ENCODE peak calls at places on chromosomes 11 and 22, in four cellular contexts. F is CD8-positive, alpha-beta T cell; P is GM20000; G is spleen. H is an unnamed sample.

GRCh38 chr11:113859665-113860064 is 15.7 kb downstream of the USP28 start:
- DNase-seq in F (no peak), P (no peak), G (no peak), H (no peak)

GRCh38 chr11:112625816-112626215 is 335.4 kb upstream of the NCAM1 start:
- DNase-seq in F (no peak), P (no peak), G (no peak), H (no peak)

GRCh38 chr11:34915136-34916013 is 804 bp downstream of the APIP start:
- DNase-seq in F (no peak), P (no peak), G (no peak), H (no peak)

GRCh38 chr11:62553839-62554361 is 7.3 kb upstream of the AHNAK start:
- DNase-seq in F (no peak), P (no peak), G (no peak), H (no peak)

GRCh38 chr11:36403661-36404060 is 106.4 kb downstream of the TRAF6 start:
- DNase-seq in F (no peak), P (no peak), G (no peak), H (no peak)

GRCh38 chr11:47889714-47890441 is 41.7 kb upstream of the NUP160 start:
- DNase-seq in F (no peak), P (no peak), G (no peak), H (no peak)

GRCh38 chr22:30208631-30209603 is 37.6 kb downstream of the LIF start:
- DNase-seq in F (no peak), P (no peak), G (no peak), H (no peak)

GRCh38 chr11:78855146-78855545 is 280.5 kb upstream of the NARS2 start:
- DNase-seq in F (no peak), P (no peak), G (no peak), H (no peak)

GRCh38 chr11:33039274-33040126 is at the start of gene TCP11L1:
- DNase-seq in F (peak; percentile 87), P (peak; percentile 90), G (peak; percentile 97), H (peak; percentile 77)

GRCh38 chr22:44020981-44021380 is 3.1 kb upstream of the PARVB start:
- DNase-seq in F (no peak), P (no peak), G (no peak), H (no peak)

GRCh38 chr11:43852057-43852636 is 28.5 kb upstream of the ALKBH3 start:
- DNase-seq in F (peak; percentile 56), P (peak; percentile 56), G (no peak), H (no peak)

GRCh38 chr11:93895106-93895862 is 44.9 kb upstream of the VSTM5 start:
- DNase-seq in F (no peak), P (peak; percentile 17), G (no peak), H (no peak)

GRCh38 chr11:35927730-35928129 is 16.1 kb upstream of the LDLRAD3 start:
- DNase-seq in F (no peak), P (no peak), G (peak; percentile 77), H (no peak)

GRCh38 chr11:134559617-134559992 is 147.6 kb upstream of the B3GAT1 start:
- DNase-seq in F (peak; percentile 42), P (no peak), G (peak; percentile 69), H (no peak)

GRCh38 chr11:133234883-133235282 is 297.4 kb downstream of the OPCML start:
- DNase-seq in F (no peak), P (no peak), G (no peak), H (no peak)

GRCh38 chr22:20606041-20606783 is 98.8 kb downstream of the MED15 start:
- DNase-seq in F (peak; percentile 80), P (peak; percentile 78), G (peak; percentile 88), H (peak; percentile 41)

GRCh38 chr11:45530776-45531175 is 134.6 kb downstream of the CHST1 start:
- DNase-seq in F (no peak), P (no peak), G (no peak), H (no peak)

GRCh38 chr22:27697888-27698287 is 103.7 kb downstream of the MN1 start:
- DNase-seq in F (no peak), P (no peak), G (no peak), H (no peak)

GRCh38 chr11:29119691-29120328 is 897.0 kb downstream of the KCNA4 start:
- DNase-seq in F (no peak), P (no peak), G (no peak), H (no peak)

GRCh38 chr11:3164138-3164539 is 971 bp downstream of the OSBPL5 start:
- DNase-seq in F (no peak), P (no peak), G (peak; percentile 74), H (no peak)

GRCh38 chr11:62392506-62392905 is 26.3 kb upstream of the SCGB1A1 start:
- DNase-seq in F (no peak), P (no peak), G (no peak), H (no peak)

GRCh38 chr22:31230871-31231621 is 18.9 kb downstream of the LIMK2 start:
- DNase-seq in F (peak; percentile 65), P (peak; percentile 47), G (no peak), H (no peak)

GRCh38 chr22:39147335-39148023 is 5.0 kb downstream of the CBX7 start:
- DNase-seq in F (no peak), P (no peak), G (peak; percentile 74), H (no peak)

DNA sequence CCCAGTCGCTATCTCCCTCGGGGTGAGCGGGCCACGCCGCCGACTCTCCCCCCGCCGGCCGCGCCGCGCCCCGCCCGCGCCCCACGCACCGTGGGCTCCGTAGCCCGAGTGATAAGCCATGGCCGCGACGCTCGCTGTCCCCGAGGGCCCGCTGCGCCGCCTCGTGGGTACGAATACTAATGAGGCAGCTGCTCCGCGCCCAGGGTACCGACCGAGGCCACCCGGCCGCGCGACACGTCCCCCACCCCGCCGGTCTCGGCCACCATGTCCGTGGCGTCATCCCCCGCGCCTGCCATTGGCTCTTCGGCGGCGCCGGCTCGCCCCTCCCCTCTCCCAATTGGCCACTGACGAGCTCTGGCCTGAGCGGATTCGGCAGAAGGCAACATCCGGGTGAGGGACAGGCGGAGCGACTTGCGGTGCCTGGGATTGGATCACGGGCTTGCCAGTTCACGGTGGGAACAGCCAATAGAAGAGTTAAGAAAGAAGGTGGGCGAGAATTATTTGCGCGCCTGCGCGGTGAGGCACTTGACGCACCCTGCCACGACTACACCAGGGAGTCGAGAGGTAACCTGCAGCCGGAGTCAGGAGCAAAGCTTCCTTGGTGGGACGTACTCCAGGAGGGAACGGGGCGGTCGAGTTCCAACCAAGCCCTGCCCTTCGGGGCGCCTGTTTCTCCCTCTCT is at the start of gene YIF1A:
- DNase-seq in F (peak; percentile 98), P (peak; percentile 100), G (peak; percentile 99), H (peak; percentile 93)
- TF ChIP-seq CTCF in F (no peak), P (no peak), G (peak; percentile 9), H (no peak)

GRCh38 chr22:23520875-23521441 is 59.1 kb downstream of the IGLL1 start:
- DNase-seq in F (no peak), P (no peak), G (peak; percentile 69), H (no peak)

GRCh38 chr22:23519442-23520177 is 60.5 kb downstream of the IGLL1 start:
- DNase-seq in F (no peak), P (no peak), G (peak; percentile 66), H (no peak)

GRCh38 chr22:23522642-23523251 is 57.3 kb downstream of the IGLL1 start:
- DNase-seq in F (no peak), P (no peak), G (peak; percentile 72), H (no peak)

GRCh38 chr22:23523746-23524145 is 56.3 kb downstream of the IGLL1 start:
- DNase-seq in F (no peak), P (no peak), G (peak; percentile 38), H (no peak)

GRCh38 chr22:23521442-23522113 is 58.5 kb downstream of the IGLL1 start:
- DNase-seq in F (peak; percentile 81), P (peak; percentile 93), G (peak; percentile 95), H (peak; percentile 80)
- TF ChIP-seq CTCF in F (no peak), P (no peak), G (peak; percentile 20), H (no peak)

DNA sequence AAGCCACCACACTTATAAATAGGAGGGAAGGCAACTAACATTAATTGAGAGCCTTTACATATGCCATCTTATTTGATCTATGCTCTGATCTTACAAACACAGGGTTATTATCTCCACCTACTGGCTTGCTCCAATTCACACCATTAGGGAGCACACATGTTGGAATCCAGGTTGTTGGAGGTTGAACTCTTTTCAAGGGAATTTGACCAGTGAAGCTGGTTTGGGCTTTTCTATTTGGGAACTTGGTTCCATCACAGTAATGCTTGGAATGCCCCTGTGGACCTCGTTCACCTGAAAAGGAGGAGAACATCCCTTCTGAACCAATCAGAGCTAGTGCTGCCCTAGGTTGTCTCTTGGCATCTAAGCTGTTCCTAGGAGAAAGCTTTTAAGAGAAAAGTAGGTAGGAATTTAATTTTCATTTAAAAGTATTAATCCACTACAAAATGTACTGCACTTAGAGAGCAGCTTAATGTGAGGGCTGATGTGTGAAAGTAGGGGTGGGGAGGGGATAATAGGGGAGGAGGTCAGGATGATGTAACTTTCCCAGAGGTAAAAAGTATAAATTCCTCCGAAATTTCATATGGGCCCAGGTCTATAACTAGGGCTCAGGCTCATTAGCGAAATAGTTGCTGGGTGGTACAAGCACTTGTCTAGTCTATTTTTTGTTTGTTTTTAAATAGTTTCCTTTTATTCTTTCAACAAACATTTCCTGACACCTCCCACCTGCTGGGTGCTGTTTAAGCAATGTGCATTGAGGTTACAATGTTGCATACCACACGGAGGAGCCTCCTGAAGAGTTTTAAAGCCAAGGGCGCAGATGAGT is 7.6 kb upstream of the MICAL2 start:
- DNase-seq in F (no peak), P (no peak), G (no peak), H (no peak)
- TF ChIP-seq CTCF in F (no peak), P (no peak), G (no peak), H (no peak)

GRCh38 chr22:50264946-50265669 is 3.6 kb upstream of the MAPK12 start:
- DNase-seq in F (no peak), P (no peak), G (no peak), H (no peak)

GRCh38 chr22:50264104-50264745 is 2.7 kb upstream of the MAPK12 start:
- DNase-seq in F (no peak), P (no peak), G (no peak), H (no peak)

GRCh38 chr22:50261615-50262459 is at the start of gene MAPK12:
- DNase-seq in F (no peak), P (peak; percentile 94), G (no peak), H (no peak)

GRCh38 chr22:50262460-50262911 is 1.0 kb upstream of the MAPK12 start:
- DNase-seq in F (no peak), P (no peak), G (no peak), H (no peak)

GRCh38 chr22:50262973-50263617 is 1.6 kb upstream of the MAPK12 start:
- DNase-seq in F (no peak), P (no peak), G (no peak), H (no peak)
- TF ChIP-seq CTCF in F (no peak), P (no peak), G (no peak), H (no peak)

GRCh38 chr22:35337932-35338331 is 38.2 kb downstream of the TOM1 start:
- DNase-seq in F (no peak), P (no peak), G (no peak), H (no peak)
- TF ChIP-seq CTCF in F (no peak), P (no peak), G (peak; percentile 38), H (no peak)

GRCh38 chr11:64869571-64870175 is 8.7 kb downstream of the EHD1 start:
- DNase-seq in F (no peak), P (no peak), G (peak; percentile 86), H (no peak)
- TF ChIP-seq CTCF in F (no peak), P (peak; percentile 36), G (peak; percentile 30), H (no peak)